ENCODE peak calls at places on chromosome 10, in eight cellular contexts. V is lower leg skin, C is spleen, K is lung, W is AG10803, T is AG04450, R is GM23338, O is osteoblast. H is an unnamed sample.

GRCh38 chr10:521844-522243 is 167.6 kb downstream of the DIP2C start:
- DNase-seq in T (no peak), K (no peak), W (no peak), O (no peak), R (no peak), V (no peak), C (peak; percentile 60), H (no peak)

GRCh38 chr10:123967626-123968243 is 76.1 kb upstream of the CPXM2 start:
- DNase-seq in R (peak; percentile 92), O (peak; percentile 96), W (peak; percentile 54), K (peak; percentile 67), C (peak; percentile 86), T (no peak), V (peak; percentile 60), H (peak; percentile 54)

GRCh38 chr10:48627984-48628609 is 23.2 kb upstream of the ARHGAP22 start:
- DNase-seq in R (no peak), T (no peak), O (no peak), K (peak; percentile 24), C (no peak), V (no peak), W (peak; percentile 87), H (peak; percentile 85)

GRCh38 chr10:132497788-132498561 is 39.6 kb upstream of the INPP5A start:
- DNase-seq in V (no peak), T (no peak), C (peak; percentile 43), K (no peak), R (no peak), W (peak; percentile 12), O (peak; percentile 46), H (no peak)

GRCh38 chr10:3258291-3258848 is 85.8 kb upstream of the PITRM1 start:
- DNase-seq in C (no peak), V (no peak), T (no peak), W (no peak), O (peak; percentile 49), R (no peak), K (no peak), H (no peak)

GRCh38 chr10:23693895-23694294 is 255.0 kb downstream of the OTUD1 start:
- DNase-seq in C (no peak), W (no peak), R (peak; percentile 49), V (no peak), O (no peak), T (no peak), K (no peak), H (no peak)

GRCh38 chr10:2870654-2871053 is 196.7 kb upstream of the PFKP start:
- DNase-seq in V (no peak), R (no peak), C (no peak), O (no peak), T (no peak), W (no peak), K (no peak), H (no peak)

GRCh38 chr10:114239117-114239993 is at the start of gene VWA2:
- DNase-seq in T (no peak), R (peak; percentile 77), V (no peak), K (peak; percentile 48), W (no peak), C (peak; percentile 82), O (no peak), H (no peak)

GRCh38 chr10:12308102-12308501 is 41.2 kb upstream of the CAMK1D start:
- DNase-seq in K (no peak), T (no peak), C (peak; percentile 48), V (no peak), W (peak; percentile 8), O (no peak), R (no peak), H (no peak)

GRCh38 chr10:30111340-30111980 is 52.1 kb upstream of the JCAD start:
- DNase-seq in T (peak; percentile 58), C (no peak), V (no peak), K (no peak), W (peak; percentile 89), O (no peak), R (no peak), H (peak; percentile 86)

GRCh38 chr10:127142141-127142540 is 54.2 kb downstream of the INSYN2A start:
- DNase-seq in T (no peak), V (no peak), R (peak; percentile 14), C (no peak), O (no peak), K (no peak), W (no peak), H (no peak)

GRCh38 chr10:36531621-36532020 is 593.8 kb upstream of the ANKRD30A start:
- DNase-seq in O (peak; percentile 79), K (no peak), W (peak; percentile 14), T (no peak), V (no peak), C (no peak), R (no peak), H (peak; percentile 81)

GRCh38 chr10:122675278-122675677 is 24.4 kb downstream of the C10orf120 start:
- DNase-seq in C (no peak), W (no peak), R (no peak), K (no peak), V (no peak), T (no peak), O (no peak), H (no peak)

GRCh38 chr10:116737582-116738358 is 4.6 kb downstream of the HSPA12A start:
- DNase-seq in R (peak; percentile 60), O (peak; percentile 73), C (no peak), V (no peak), T (no peak), W (no peak), K (no peak), H (no peak)

GRCh38 chr10:125142946-125143345 is 17.4 kb downstream of the CTBP2 start:
- DNase-seq in V (no peak), C (no peak), R (no peak), T (no peak), K (no peak), W (no peak), O (no peak), H (no peak)

GRCh38 chr10:125145636-125146035 is 14.7 kb downstream of the CTBP2 start:
- DNase-seq in W (no peak), K (no peak), C (no peak), T (no peak), V (no peak), O (peak; percentile 36), R (no peak), H (no peak)

GRCh38 chr10:125144209-125144608 is 16.2 kb downstream of the CTBP2 start:
- DNase-seq in V (no peak), T (no peak), R (no peak), K (no peak), W (no peak), O (no peak), C (no peak), H (no peak)

GRCh38 chr10:125146791-125147604 is 13.4 kb downstream of the CTBP2 start:
- DNase-seq in R (no peak), C (no peak), V (no peak), K (no peak), T (no peak), W (peak; percentile 77), O (peak; percentile 96), H (peak; percentile 50)

GRCh38 chr10:125144693-125145623 is 15.4 kb downstream of the CTBP2 start:
- DNase-seq in W (peak; percentile 53), K (no peak), V (no peak), R (peak; percentile 81), O (peak; percentile 95), C (no peak), T (no peak), H (peak; percentile 72)
- TF ChIP-seq CTCF in W (peak; percentile 57), K (no peak), V (no peak), R (peak; percentile 55), O (peak; percentile 64), C (peak; percentile 35), T (peak; percentile 62), H (peak; percentile 60)

GRCh38 chr10:109899578-109900355 is 23.5 kb downstream of the XPNPEP1 start:
- DNase-seq in R (no peak), O (no peak), T (no peak), C (no peak), W (peak; percentile 75), V (peak; percentile 77), K (no peak), H (peak; percentile 91)
- H3K4me3 ChIP-seq in R (no peak overlapping the region), O (peak overlapping the region; percentile 19), T (no peak overlapping the region), C (no peak overlapping the region), W (no peak overlapping the region), V (no peak overlapping the region), K (no peak overlapping the region), H (no peak overlapping the region)

DNA sequence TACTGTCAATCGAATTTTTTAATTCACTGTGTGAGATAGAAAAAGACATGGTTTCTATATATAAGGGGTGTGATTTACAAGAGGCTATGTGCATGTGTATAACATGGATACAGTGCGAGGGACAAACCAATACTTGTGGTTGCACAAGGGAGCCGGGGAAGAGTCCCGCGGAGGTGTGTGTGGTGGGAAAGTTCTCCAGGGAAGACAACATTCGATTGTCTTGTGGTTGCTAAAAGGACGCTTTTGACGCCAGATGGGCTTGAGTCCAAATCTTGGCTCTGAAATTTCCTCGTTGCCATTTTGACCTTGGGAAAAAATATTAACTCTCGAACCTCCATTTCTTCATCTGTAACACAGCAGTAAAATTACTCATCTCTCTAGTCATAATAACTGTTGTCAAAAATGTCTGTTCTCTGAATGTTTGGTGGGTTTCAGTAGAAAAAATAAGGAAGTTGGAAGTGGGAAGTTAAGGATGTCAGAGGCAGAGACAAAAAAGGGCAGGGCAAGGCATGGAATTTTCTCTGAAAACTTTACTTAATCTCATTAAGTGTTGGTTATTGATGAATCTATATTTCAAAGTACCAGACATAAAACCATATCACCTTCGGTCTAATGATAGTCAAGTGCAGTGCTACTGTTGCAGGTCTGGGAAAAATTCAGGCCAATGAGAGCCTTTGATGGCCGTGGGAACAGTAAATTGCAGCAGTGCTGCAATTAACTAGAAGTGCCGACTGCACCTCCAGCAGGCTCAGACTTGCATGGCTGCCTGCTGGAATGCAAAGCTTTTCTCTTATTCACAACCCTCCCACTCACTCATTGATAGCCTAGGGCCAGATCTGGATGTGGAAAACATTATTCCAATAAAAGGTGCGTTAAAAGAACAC is 16.6 kb downstream of the PLXDC2 start:
- DNase-seq in V (no peak), O (no peak), W (no peak), R (peak; percentile 48), K (no peak), T (no peak), C (no peak), H (peak; percentile 55)
- TF ChIP-seq CTCF in V (no peak), O (no peak), W (no peak), R (no peak), K (no peak), T (no peak), C (no peak), H (no peak)

DNA sequence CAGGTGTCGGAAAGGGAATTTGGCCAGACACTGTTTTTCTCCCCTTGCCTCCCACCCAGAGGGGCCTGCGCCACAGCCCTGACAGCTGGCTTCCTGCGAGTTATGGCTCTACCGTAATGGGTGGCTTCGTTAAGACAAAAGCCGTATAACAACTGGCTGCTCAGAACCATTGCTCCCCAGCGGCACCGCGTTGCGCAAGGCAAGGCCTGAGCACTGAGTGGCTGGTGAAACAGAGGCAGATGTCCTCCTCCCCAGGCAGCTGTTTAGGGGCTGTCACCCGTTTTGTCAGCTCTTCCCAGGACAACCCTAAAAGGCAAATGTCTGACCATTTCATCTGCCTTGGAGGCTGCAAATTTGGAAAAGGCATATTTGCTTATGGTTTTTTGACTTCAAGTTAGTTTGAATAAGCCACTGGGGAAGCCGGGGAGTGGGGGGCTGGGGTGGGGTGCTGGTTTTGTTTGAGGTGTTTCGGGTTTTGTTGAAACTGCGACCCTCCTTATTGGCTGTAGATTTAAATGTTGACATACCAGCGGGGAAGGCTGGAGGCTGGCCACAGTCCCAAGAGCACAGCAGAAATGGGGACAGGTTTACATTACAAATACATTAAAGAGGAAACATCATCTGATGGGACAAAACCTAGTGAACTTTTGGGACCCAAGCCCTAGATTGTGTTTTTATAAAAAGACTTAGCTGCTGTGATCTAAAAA is 681 bp upstream of the SPOCK2 start:
- DNase-seq in C (peak; percentile 86), R (peak; percentile 21), T (no peak), K (no peak), V (no peak), O (peak; percentile 73), W (peak; percentile 35), H (no peak)
- H3K4me3 ChIP-seq in C (no peak overlapping the region), R (peak overlapping the region; percentile 73), T (no peak overlapping the region), K (no peak overlapping the region), V (no peak overlapping the region), O (no peak overlapping the region), W (no peak overlapping the region), H (no peak overlapping the region)